ENCODE peak calls at places on chromosome 4, in seven cellular contexts. S is choroid plexus epithelial cell; W is upper lobe of left lung; H is CD8-positive, alpha-beta T cell; P is epithelial cell of esophagus; L is SK-N-SH; D is thoracic aorta. A is an unnamed sample.

GRCh38 chr4:136637071-136637777 is 895.1 kb downstream of the PCDH18 start:
- DNase-seq in P (peak), L (peak), H (no peak), S (peak), D (no peak), W (no peak), A (peak)

GRCh38 chr4:1985780-1986577 is 22.8 kb downstream of the NELFA start:
- DNase-seq in P (no peak), S (no peak), D (no peak), L (peak), H (no peak), W (no peak), A (no peak)

GRCh38 chr4:103046416-103047290 is 27.1 kb upstream of the SLC9B1 start:
- DNase-seq in H (peak), P (peak), W (peak), D (no peak), S (peak), L (peak), A (peak)

GRCh38 chr4:168551945-168552695 is 55.3 kb downstream of the PALLD start:
- DNase-seq in D (no peak), L (no peak), W (no peak), P (no peak), S (peak), H (no peak), A (no peak)

GRCh38 chr4:154560824-154561231 is 2.0 kb upstream of the FGB start:
- DNase-seq in P (peak), W (no peak), D (no peak), S (peak), L (no peak), H (no peak), A (peak)

GRCh38 chr4:122548452-122548851 is 72.4 kb downstream of the IL21 start:
- DNase-seq in P (peak), W (no peak), H (no peak), S (peak), D (no peak), L (no peak), A (peak)

GRCh38 chr4:15354790-15355418 is 72.9 kb upstream of the C1QTNF7 start:
- DNase-seq in W (no peak), H (no peak), L (no peak), S (no peak), P (no peak), D (no peak), A (no peak)

GRCh38 chr4:26349496-26349895 is 28.7 kb downstream of the RBPJ start:
- DNase-seq in D (no peak), L (no peak), H (no peak), W (no peak), P (no peak), S (no peak), A (no peak)

GRCh38 chr4:167897116-167897515 is 195.2 kb upstream of the ANXA10 start:
- DNase-seq in P (peak), W (no peak), D (no peak), H (no peak), S (peak), L (peak), A (peak)

GRCh38 chr4:43765514-43765913 is 683.1 kb downstream of the KCTD8 start:
- DNase-seq in S (no peak), W (no peak), H (no peak), L (no peak), P (no peak), D (no peak), A (no peak)

GRCh38 chr4:185468999-185469398 is 2.5 kb downstream of the CCDC110 start:
- DNase-seq in D (no peak), L (no peak), P (no peak), W (no peak), H (no peak), S (no peak), A (no peak)

GRCh38 chr4:77451530-77451929 is 154.1 kb upstream of the CXCL13 start:
- DNase-seq in W (no peak), L (no peak), S (no peak), D (no peak), H (no peak), P (no peak), A (peak)

GRCh38 chr4:137738377-137738990 is 206.2 kb upstream of the PCDH18 start:
- DNase-seq in S (peak), D (no peak), L (no peak), P (no peak), H (no peak), W (no peak), A (no peak)

GRCh38 chr4:8260656-8261111 is 8.9 kb upstream of the HTRA3 start:
- DNase-seq in W (peak), L (peak), H (no peak), P (peak), S (peak), D (no peak), A (peak)

GRCh38 chr4:84796388-84796787 is 170.1 kb downstream of the WDFY3 start:
- DNase-seq in D (no peak), L (peak), H (no peak), W (no peak), S (no peak), P (no peak), A (no peak)

GRCh38 chr4:166594326-166594946 is 639.9 kb downstream of the SPOCK3 start:
- DNase-seq in S (peak), D (no peak), P (peak), W (no peak), L (peak), H (no peak), A (peak)

GRCh38 chr4:53706422-53707032 is 115.2 kb upstream of the LNX1 start:
- DNase-seq in H (no peak), P (peak), D (no peak), W (no peak), L (peak), S (peak), A (peak)

GRCh38 chr4:169582203-169582602 is 30.2 kb downstream of the NEK1 start:
- DNase-seq in W (no peak), S (no peak), D (no peak), L (no peak), P (no peak), H (no peak), A (no peak)

GRCh38 chr4:106036848-106037247 is 141.6 kb downstream of the NPNT start:
- DNase-seq in S (no peak), L (no peak), H (no peak), D (no peak), P (no peak), W (no peak), A (peak)

GRCh38 chr4:100168521-100168920 is 21.7 kb downstream of the DDIT4L start:
- DNase-seq in L (no peak), P (peak), H (no peak), S (peak), D (no peak), W (no peak), A (no peak)

GRCh38 chr4:124396333-124396732 is 316.2 kb downstream of the ANKRD50 start:
- DNase-seq in D (no peak), W (no peak), P (no peak), S (no peak), H (no peak), L (no peak), A (no peak)

GRCh38 chr4:126582737-126583136 is 1050.0 kb upstream of the INTU start:
- DNase-seq in H (no peak), S (peak), W (no peak), P (peak), L (no peak), D (no peak), A (no peak)

GRCh38 chr4:139955600-139955999 is 198.4 kb downstream of the MAML3 start:
- DNase-seq in D (no peak), W (no peak), P (no peak), H (no peak), L (no peak), S (no peak), A (no peak)

GRCh38 chr4:180285796-180286195 is 1957.4 kb upstream of the TENM3 start:
- DNase-seq in S (no peak), D (no peak), P (no peak), W (no peak), L (no peak), H (no peak), A (no peak)

GRCh38 chr4:140100771-140101170 is 53.2 kb downstream of the MAML3 start:
- DNase-seq in H (no peak), L (no peak), W (no peak), D (no peak), P (no peak), S (no peak), A (no peak)

GRCh38 chr4:54065282-54066087 is 1.1 kb upstream of the CHIC2 start:
- DNase-seq in S (no peak), H (no peak), L (no peak), P (peak), D (no peak), W (no peak), A (peak)

GRCh38 chr4:16026155-16026761 is 57.6 kb downstream of the PROM1 start:
- DNase-seq in S (peak), H (peak), L (peak), W (no peak), D (no peak), P (peak), A (peak)

GRCh38 chr4:112238833-112239232 is 7.2 kb downstream of the AP1AR start:
- DNase-seq in L (no peak), P (no peak), H (no peak), D (no peak), W (no peak), S (no peak), A (no peak)

GRCh38 chr4:102411416-102411815 is 66.1 kb upstream of the SLC39A8 start:
- DNase-seq in W (no peak), S (no peak), H (no peak), P (peak), D (no peak), L (no peak), A (no peak)

GRCh38 chr4:159016527-159017137 is 86.2 kb upstream of the RAPGEF2 start:
- DNase-seq in W (no peak), L (peak), P (no peak), D (no peak), S (peak), H (no peak), A (peak)

DNA sequence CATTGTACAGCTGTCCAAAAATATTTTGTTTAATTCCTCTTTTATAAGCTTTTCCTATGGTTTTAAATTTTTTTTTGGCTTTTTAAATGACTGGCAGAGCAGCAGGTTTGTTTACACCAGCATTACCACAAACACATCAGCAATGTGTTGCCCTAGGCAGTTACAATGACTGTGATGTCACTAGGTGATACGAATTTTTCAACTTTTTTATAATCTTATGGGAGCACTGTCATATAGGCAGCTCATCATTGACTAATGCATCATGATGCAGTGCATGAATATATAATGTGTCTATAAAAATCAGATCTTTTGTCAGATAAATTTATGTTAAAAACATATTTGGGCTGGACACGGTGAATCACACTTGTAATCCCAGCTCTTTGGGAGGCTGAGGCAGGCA is 231.7 kb upstream of the SLIT2 start:
- DNase-seq in H (no peak), L (no peak), D (no peak), S (no peak), P (peak), W (no peak), A (no peak)
- TF ChIP-seq CTCF in H (no peak), L (no peak), D (no peak), S (no peak), P (no peak), W (no peak), A (no peak)

GRCh38 chr4:3481113-3481531 is 18.0 kb downstream of the DOK7 start:
- DNase-seq in P (no peak), D (no peak), L (no peak), S (no peak), H (no peak), W (no peak), A (no peak)
- H3K4me3 ChIP-seq in P (no peak), D (no peak), L (no peak), S (no peak), H (no peak), W (no peak), A (no peak)

GRCh38 chr4:29805871-29806480 is 914.2 kb upstream of the PCDH7 start:
- DNase-seq in H (no peak), D (no peak), W (no peak), L (no peak), P (no peak), S (no peak), A (no peak)

DNA sequence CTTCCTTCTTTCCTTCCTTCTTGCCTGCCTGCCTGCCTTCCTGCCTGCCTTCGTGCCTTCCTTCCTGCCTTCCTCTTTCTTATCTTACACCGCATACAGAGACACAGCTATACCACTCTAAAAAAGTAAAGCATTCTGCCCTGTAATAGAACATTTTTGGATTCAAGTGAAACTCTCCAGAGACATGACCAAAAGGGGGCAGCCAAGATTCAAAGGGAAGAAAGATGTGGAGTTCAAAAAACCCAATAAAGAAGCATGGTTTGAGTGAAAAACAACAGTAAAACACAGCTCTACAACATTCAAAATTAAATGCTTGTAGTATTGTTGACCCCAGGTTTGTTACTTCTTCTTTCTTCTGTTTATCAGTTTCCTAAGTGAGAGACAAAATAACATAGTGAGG is 914.9 kb upstream of the PCDH7 start:
- DNase-seq in L (no peak), S (no peak), D (no peak), W (no peak), H (no peak), P (no peak), A (peak)
- TF ChIP-seq CTCF in L (peak), S (no peak), D (no peak), W (no peak), H (no peak), P (peak), A (no peak)

DNA sequence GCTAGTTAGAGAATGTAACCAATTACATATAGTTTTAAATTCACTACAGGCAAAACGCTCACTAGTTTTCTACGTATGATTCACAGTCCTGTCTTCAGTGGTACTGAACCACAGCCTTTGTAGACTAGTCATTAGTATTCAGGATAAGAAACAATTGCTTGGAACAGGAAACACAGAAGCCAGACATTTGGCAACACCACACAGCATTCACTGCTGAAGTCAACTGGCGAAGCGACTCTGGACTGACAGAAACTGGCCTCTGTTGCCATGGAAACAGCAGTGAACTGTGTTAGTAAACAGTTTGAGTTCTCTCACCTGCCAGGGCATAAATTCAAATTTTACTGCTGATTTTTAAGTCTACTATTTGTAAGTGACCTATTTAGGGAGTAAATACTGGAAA is 57.6 kb downstream of the MAPK10 start:
- DNase-seq in D (no peak), P (peak), L (peak), S (no peak), W (peak), H (no peak), A (no peak)
- H3K4me3 ChIP-seq in D (no peak), P (no peak), L (no peak), S (no peak), W (no peak), H (no peak), A (no peak)

GRCh38 chr4:32775049-32775448 is 2054.9 kb downstream of the PCDH7 start:
- DNase-seq in W (no peak), L (peak), P (peak), D (no peak), S (peak), H (no peak), A (peak)
- TF ChIP-seq CTCF in W (peak), L (peak), P (peak), D (no peak), S (peak), H (no peak), A (peak)

GRCh38 chr4:560731-561211 is 15.3 kb downstream of the TMEM271 start:
- DNase-seq in H (no peak), S (no peak), L (no peak), D (no peak), W (no peak), P (no peak), A (no peak)

GRCh38 chr4:561456-561855 is 14.6 kb downstream of the TMEM271 start:
- DNase-seq in P (no peak), H (no peak), S (no peak), D (no peak), W (no peak), L (no peak), A (no peak)

GRCh38 chr4:560061-560460 is 16.0 kb downstream of the TMEM271 start:
- DNase-seq in P (no peak), D (no peak), W (no peak), S (no peak), L (no peak), H (no peak), A (no peak)

GRCh38 chr4:552059-552458 is 24.0 kb downstream of the TMEM271 start:
- DNase-seq in H (no peak), P (no peak), L (no peak), W (no peak), D (no peak), S (no peak), A (no peak)

DNA sequence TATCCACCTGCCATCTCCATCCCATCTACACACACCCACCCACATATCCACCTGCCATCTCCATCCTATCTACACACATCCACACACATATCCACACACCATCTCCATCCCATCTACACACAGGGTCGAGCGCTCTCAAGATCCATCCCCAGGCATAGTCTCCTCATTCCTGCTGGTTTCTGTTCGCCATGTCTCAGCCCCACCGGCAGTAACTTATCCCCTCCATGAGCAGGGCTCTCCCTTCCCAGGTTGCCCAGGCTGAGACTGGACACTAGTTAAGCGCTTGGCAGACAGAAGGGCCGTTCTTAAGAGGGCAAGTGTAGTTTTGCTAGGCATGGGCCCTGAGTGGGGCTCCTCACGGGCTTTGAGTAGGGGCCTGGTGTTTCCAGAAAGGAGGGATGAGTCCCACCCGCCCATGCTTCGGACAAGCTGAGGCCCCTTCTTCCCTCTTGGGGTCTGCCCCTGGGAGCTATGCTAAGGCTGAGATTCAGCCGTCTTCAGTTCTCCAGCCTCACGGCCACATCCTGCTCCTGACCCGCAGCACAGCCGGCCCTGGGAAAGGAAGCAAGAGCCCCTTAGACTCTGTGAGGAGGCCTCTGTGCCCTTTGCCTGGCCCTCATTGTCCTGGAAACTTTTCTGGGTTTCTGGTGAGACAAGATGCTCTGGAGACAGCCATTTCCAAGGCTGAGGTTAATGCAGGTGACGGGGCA is 20.4 kb downstream of the TMEM271 start:
- DNase-seq in D (no peak), P (peak), S (no peak), H (no peak), W (no peak), L (no peak), A (no peak)
- H3K4me3 ChIP-seq in D (no peak), P (no peak), S (no peak), H (no peak), W (no peak), L (no peak), A (no peak)

GRCh38 chr4:4402966-4403365 is 16.1 kb downstream of the NSG1 start:
- DNase-seq in W (no peak), D (no peak), L (no peak), S (no peak), H (no peak), P (peak), A (no peak)
- TF ChIP-seq CTCF in W (no peak), D (no peak), L (no peak), S (no peak), H (no peak), P (no peak), A (no peak)

GRCh38 chr4:107866726-107867125 is 42.0 kb downstream of the SGMS2 start:
- DNase-seq in P (peak), H (no peak), D (no peak), S (no peak), L (no peak), W (no peak), A (peak)
- H3K4me3 ChIP-seq in P (no peak), H (no peak), D (no peak), S (no peak), L (no peak), W (no peak), A (no peak)

GRCh38 chr4:175560628-175561027 is 251.4 kb downstream of the GPM6A start:
- DNase-seq in S (peak), P (peak), L (peak), W (no peak), D (no peak), H (no peak), A (no peak)
- TF ChIP-seq CTCF in S (peak), P (peak), L (peak), W (no peak), D (no peak), H (no peak), A (no peak)